ENCODE peak calls at places on chromosomes 3 and 15, in five cellular contexts. D, S, I, X and Y are unnamed samples.

GRCh38 chr3:61789861-61790260 is 228.5 kb downstream of the PTPRG start:
- DNase-seq in D (no peak), S (no peak), I (no peak), X (no peak), Y (no peak)

GRCh38 chr3:112048911-112049310 is 14.4 kb downstream of the TMPRSS7 start:
- DNase-seq in D (no peak), S (no peak), I (no peak), X (no peak), Y (no peak)

GRCh38 chr3:143123353-143123974 is 3.9 kb downstream of the CHST2 start:
- DNase-seq in D (no peak), S (peak; percentile 31), I (no peak), X (no peak), Y (no peak)

GRCh38 chr3:184491867-184492615 is 69.5 kb upstream of the EPHB3 start:
- DNase-seq in D (no peak), S (no peak), I (no peak), X (no peak), Y (peak; percentile 62)

GRCh38 chr15:85782112-85782511 is 12.6 kb downstream of the KLHL25 start:
- DNase-seq in D (no peak), S (peak; percentile 19), I (no peak), X (no peak), Y (no peak)

GRCh38 chr15:66588971-66589370 is 23.2 kb upstream of the LCTL start:
- DNase-seq in D (no peak), S (no peak), I (no peak), X (no peak), Y (no peak)

GRCh38 chr3:70000028-70000410 is 486 bp downstream of the SAMMSON start:
- DNase-seq in D (no peak), S (no peak), I (no peak), X (no peak), Y (no peak)

GRCh38 chr3:58022490-58022889 is 14.3 kb downstream of the FLNB start:
- DNase-seq in D (no peak), S (no peak), I (no peak), X (no peak), Y (no peak)

GRCh38 chr3:182913889-182914288 is 66.4 kb downstream of the DCUN1D1 start:
- DNase-seq in D (no peak), S (peak; percentile 41), I (no peak), X (no peak), Y (no peak)

GRCh38 chr3:194686414-194686815 is 732 bp downstream of the FAM43A start:
- DNase-seq in D (no peak), S (no peak), I (no peak), X (no peak), Y (no peak)

GRCh38 chr3:13565581-13566461 is 16.9 kb downstream of the FBLN2 start:
- DNase-seq in D (no peak), S (no peak), I (no peak), X (no peak), Y (no peak)

GRCh38 chr3:101310580-101311375 is 9.6 kb downstream of the IMPG2 start:
- DNase-seq in D (no peak), S (no peak), I (peak; percentile 14), X (no peak), Y (peak; percentile 26)

GRCh38 chr3:188620752-188621151 is 466.8 kb downstream of the LPP start:
- DNase-seq in D (no peak), S (no peak), I (no peak), X (no peak), Y (no peak)

GRCh38 chr3:45034612-45035252 is 8.6 kb downstream of the CLEC3B start:
- DNase-seq in D (no peak), S (peak; percentile 40), I (no peak), X (no peak), Y (peak; percentile 67)

GRCh38 chr3:53067571-53067970 is 21.7 kb upstream of the SFMBT1 start:
- DNase-seq in D (no peak), S (no peak), I (no peak), X (no peak), Y (no peak)

GRCh38 chr15:69540622-69541021 is 88.0 kb downstream of the RPLP1 start:
- DNase-seq in D (no peak), S (no peak), I (no peak), X (no peak), Y (no peak)

GRCh38 chr15:55552461-55552860 is 35.7 kb downstream of the PYGO1 start:
- DNase-seq in D (no peak), S (no peak), I (no peak), X (no peak), Y (no peak)

GRCh38 chr15:38558714-38559059 is 5.9 kb downstream of the RASGRP1 start:
- DNase-seq in D (no peak), S (no peak), I (no peak), X (no peak), Y (no peak)

GRCh38 chr3:195859061-195859845 is 47.5 kb upstream of the MUC4 start:
- DNase-seq in D (peak; percentile 52), S (peak; percentile 91), I (no peak), X (peak; percentile 77), Y (peak; percentile 55)

GRCh38 chr3:46334911-46335478 is 18.9 kb upstream of the CCR2 start:
- DNase-seq in D (no peak), S (no peak), I (no peak), X (no peak), Y (no peak)

GRCh38 chr15:94270570-94270969 is 39.2 kb downstream of the MCTP2 start:
- DNase-seq in D (no peak), S (no peak), I (no peak), X (no peak), Y (no peak)

GRCh38 chr15:72706266-72706665 is 20.3 kb downstream of the BBS4 start:
- DNase-seq in D (peak; percentile 9), S (no peak), I (peak; percentile 16), X (no peak), Y (no peak)

GRCh38 chr3:195905970-195906864 is 2.1 kb downstream of the TNK2 start:
- DNase-seq in D (no peak), S (peak; percentile 36), I (no peak), X (no peak), Y (no peak)

GRCh38 chr3:55203486-55204010 is 275.7 kb upstream of the LRTM1 start:
- DNase-seq in D (no peak), S (no peak), I (no peak), X (no peak), Y (no peak)

GRCh38 chr3:44104043-44104442 is 137.6 kb upstream of the TOPAZ1 start:
- DNase-seq in D (no peak), S (no peak), I (no peak), X (no peak), Y (no peak)

GRCh38 chr3:57298041-57298440 is 5.6 kb upstream of the ASB14 start:
- DNase-seq in D (peak; percentile 27), S (no peak), I (no peak), X (no peak), Y (peak; percentile 43)

GRCh38 chr3:15845475-15845874 is 47.7 kb upstream of the ANKRD28 start:
- DNase-seq in D (no peak), S (peak; percentile 23), I (no peak), X (no peak), Y (no peak)

GRCh38 chr3:122786067-122786466 is 7.6 kb downstream of the HSPBAP1 start:
- DNase-seq in D (peak; percentile 13), S (no peak), I (peak; percentile 19), X (no peak), Y (no peak)

GRCh38 chr3:45272828-45273470 is 46.9 kb upstream of the TMEM158 start:
- DNase-seq in D (no peak), S (no peak), I (no peak), X (no peak), Y (no peak)

GRCh38 chr3:59451041-59451763 is 401.4 kb upstream of the CFAP20DC start:
- DNase-seq in D (no peak), S (peak; percentile 46), I (no peak), X (no peak), Y (no peak)

GRCh38 chr3:48459773-48460516 is 13.4 kb downstream of the ATRIP start:
- DNase-seq in D (no peak), S (no peak), I (no peak), X (no peak), Y (no peak)

GRCh38 chr3:171249171-171249692 is 211.0 kb downstream of the TNIK start:
- DNase-seq in D (no peak), S (no peak), I (no peak), X (no peak), Y (no peak)

GRCh38 chr3:4828279-4829030 is 150.8 kb upstream of the BHLHE40 start:
- DNase-seq in D (peak; percentile 42), S (no peak), I (no peak), X (no peak), Y (no peak)

GRCh38 chr3:134350861-134351311 is 23.4 kb downstream of the AMOTL2 start:
- DNase-seq in D (no peak), S (no peak), I (no peak), X (no peak), Y (no peak)

GRCh38 chr3:19256313-19256712 is 108.0 kb downstream of the KCNH8 start:
- DNase-seq in D (no peak), S (no peak), I (no peak), X (no peak), Y (no peak)

GRCh38 chr15:100833432-100834389 is 45.9 kb upstream of the ALDH1A3 start:
- DNase-seq in D (no peak), S (no peak), I (no peak), X (no peak), Y (no peak)

GRCh38 chr3:43862992-43863805 is 172.5 kb downstream of the ABHD5 start:
- DNase-seq in D (no peak), S (no peak), I (no peak), X (no peak), Y (no peak)

GRCh38 chr3:85161544-85161943 is 202.8 kb downstream of the CADM2 start:
- DNase-seq in D (peak; percentile 77), S (no peak), I (no peak), X (no peak), Y (no peak)

GRCh38 chr3:39637807-39638206 is 170.3 kb downstream of the MOBP start:
- DNase-seq in D (peak; percentile 62), S (no peak), I (peak; percentile 14), X (no peak), Y (no peak)
- TF ChIP-seq CTCF in D (no peak), S (no peak), I (peak; percentile 17), X (peak; percentile 32), Y (no peak)

GRCh38 chr15:82809308-82810060 is at the start of gene WHAMM:
- DNase-seq in D (peak; percentile 99), S (peak; percentile 91), I (peak; percentile 95), X (peak; percentile 88), Y (peak; percentile 100)
- TF ChIP-seq CTCF in D (peak; percentile 56), S (peak; percentile 44), I (no peak), X (peak; percentile 32), Y (no peak)

GRCh38 chr3:87706176-87706575 is 352.6 kb downstream of the CGGBP1 start:
- DNase-seq in D (no peak), S (no peak), I (no peak), X (no peak), Y (no peak)

DNA sequence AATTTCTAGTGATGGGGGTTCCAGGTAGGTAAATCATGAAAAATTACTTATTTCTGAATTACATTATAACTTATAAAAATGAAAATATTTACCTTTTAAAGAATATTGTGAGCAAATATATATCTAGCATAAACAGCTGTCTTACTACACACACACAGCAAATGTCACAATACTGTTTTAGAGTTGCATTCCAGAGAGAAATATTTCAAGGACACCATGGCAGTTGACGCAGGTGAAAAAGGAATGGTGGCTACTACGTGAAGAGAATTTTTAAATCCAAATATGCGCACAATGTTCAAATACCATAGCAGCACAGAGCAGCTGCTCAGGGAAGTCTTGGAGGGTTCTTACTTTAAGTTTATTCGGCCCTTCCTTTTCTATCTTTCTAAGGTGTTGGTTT is 356.2 kb downstream of the CGGBP1 start:
- DNase-seq in D (no peak), S (no peak), I (no peak), X (no peak), Y (no peak)
- TF ChIP-seq CTCF in D (no peak), S (no peak), I (no peak), X (no peak), Y (no peak)

GRCh38 chr15:75732809-75733451 is 20.3 kb upstream of the CSPG4 start:
- DNase-seq in D (peak; percentile 82), S (peak; percentile 73), I (no peak), X (peak; percentile 66), Y (peak; percentile 78)
- TF ChIP-seq CTCF in D (peak; percentile 59), S (peak; percentile 85), I (peak; percentile 77), X (peak; percentile 75), Y (peak; percentile 76)